ENCODE peak calls at places on chromosomes 12 and 14, in seven cellular contexts. L is pancreas; S is astrocyte; O is mesenchymal stem cell; B is fibroblast of lung; Q is tibial nerve; D is CD8-positive, alpha-beta T cell. N is an unnamed sample.
A peak's percentile ranks its signal among the peaks of the same experiment; 100 is the strongest.

GRCh38 chr14:59969319-59969718 is 49.4 kb downstream of the LRRC9 start:
- DNase-seq in S (peak; percentile 22), L (no peak), D (no peak), Q (no peak), O (peak; percentile 67), B (peak; percentile 76), N (peak; percentile 28)

GRCh38 chr12:64066776-64067175 is 155.3 kb downstream of the KICS2 start:
- DNase-seq in S (no peak), O (no peak), B (no peak), Q (no peak), D (no peak), L (no peak), N (no peak)

GRCh38 chr12:91778938-91779400 is 366.7 kb downstream of the BTG1 start:
- DNase-seq in O (peak; percentile 93), Q (no peak), S (peak; percentile 91), D (no peak), L (no peak), B (peak; percentile 83), N (peak; percentile 54)

GRCh38 chr14:101469382-101470251 is 91.7 kb upstream of the DIO3 start:
- DNase-seq in D (no peak), Q (no peak), L (no peak), O (no peak), B (no peak), S (no peak), N (no peak)

GRCh38 chr12:124026755-124027745 is 54.0 kb downstream of the ZNF664 start:
- DNase-seq in B (peak; percentile 40), S (peak; percentile 44), Q (no peak), O (peak; percentile 92), L (no peak), D (no peak), N (peak; percentile 63)

GRCh38 chr12:10301103-10301502 is 6.6 kb upstream of the KLRD1 start:
- DNase-seq in Q (no peak), B (no peak), S (peak; percentile 59), L (no peak), O (peak; percentile 51), D (no peak), N (no peak)

GRCh38 chr14:89252887-89253532 is 164.0 kb downstream of the FOXN3 start:
- DNase-seq in B (peak; percentile 28), D (no peak), S (no peak), Q (no peak), O (no peak), L (no peak), N (no peak)

GRCh38 chr14:61609143-61609851 is 86.0 kb upstream of the HIF1A start:
- DNase-seq in Q (no peak), B (peak; percentile 64), D (no peak), S (peak; percentile 75), L (no peak), O (peak; percentile 70), N (peak; percentile 81)

GRCh38 chr12:117226505-117226904 is 36.2 kb upstream of the FBXO21 start:
- DNase-seq in Q (no peak), O (no peak), B (no peak), D (no peak), L (no peak), S (no peak), N (no peak)

GRCh38 chr14:52596320-52596719 is 43.7 kb downstream of the GPR137C start:
- DNase-seq in L (no peak), O (no peak), D (no peak), Q (no peak), B (no peak), S (no peak), N (no peak)

GRCh38 chr14:62030387-62030786 is 268.2 kb downstream of the SNAPC1 start:
- DNase-seq in B (no peak), D (no peak), L (no peak), O (no peak), Q (no peak), S (no peak), N (no peak)

GRCh38 chr12:52903285-52903854 is 1.5 kb downstream of the KRT8 start:
- DNase-seq in O (peak; percentile 91), D (peak; percentile 17), Q (peak; percentile 17), L (peak; percentile 77), S (peak; percentile 75), B (peak; percentile 81), N (peak; percentile 55)

GRCh38 chr12:115388139-115388538 is 704.2 kb upstream of the TBX3 start:
- DNase-seq in L (no peak), B (no peak), Q (no peak), D (no peak), O (no peak), S (no peak), N (no peak)

GRCh38 chr12:48828841-48829575 is 10.7 kb downstream of the CACNB3 start:
- DNase-seq in B (no peak), L (no peak), O (no peak), D (no peak), S (no peak), Q (no peak), N (no peak)

GRCh38 chr14:33404054-33404453 is 465.4 kb downstream of the NPAS3 start:
- DNase-seq in O (peak; percentile 84), Q (no peak), B (peak; percentile 51), D (no peak), L (no peak), S (peak; percentile 96), N (peak; percentile 2)

GRCh38 chr12:109423392-109423791 is 53.7 kb downstream of the KCTD10 start:
- DNase-seq in B (no peak), O (no peak), Q (no peak), D (no peak), S (no peak), L (no peak), N (no peak)

GRCh38 chr12:27064397-27065342 is 17.7 kb downstream of the C12orf71 start:
- DNase-seq in B (no peak), S (no peak), D (no peak), L (no peak), Q (no peak), O (no peak), N (no peak)

GRCh38 chr12:87801860-87802720 is 227.1 kb downstream of the C12orf50 start:
- DNase-seq in D (no peak), B (peak; percentile 51), S (peak; percentile 41), O (no peak), L (no peak), Q (no peak), N (peak; percentile 20)

GRCh38 chr14:104590240-104590965 is 10.8 kb downstream of the C14orf180 start:
- DNase-seq in D (no peak), L (no peak), O (no peak), S (no peak), Q (no peak), B (no peak), N (no peak)
- H3K4me3 ChIP-seq in D (no peak overlapping the region), L (no peak overlapping the region), O (no peak overlapping the region), S (no peak overlapping the region), Q (no peak overlapping the region), B (no peak overlapping the region), N (no peak overlapping the region)

DNA sequence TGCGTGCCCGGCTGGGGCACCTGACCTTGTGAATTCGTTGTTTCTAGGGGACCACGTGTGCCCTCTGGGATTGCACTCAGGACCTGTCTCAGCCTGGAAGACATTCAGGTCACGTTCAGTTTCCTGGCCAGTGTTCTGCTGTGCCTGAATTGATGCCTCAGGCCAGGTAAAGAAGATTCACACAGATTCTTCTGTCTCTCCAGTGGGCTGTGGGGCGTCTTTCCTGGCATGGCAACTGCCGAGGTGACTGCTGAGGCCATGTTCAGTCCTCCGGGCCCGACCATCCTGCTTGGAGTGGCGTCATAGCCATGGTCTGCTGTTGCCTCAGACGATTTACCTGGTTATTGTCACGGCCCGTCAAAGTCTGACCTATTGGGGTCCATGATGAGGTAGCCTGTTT is 13.5 kb downstream of the ZNF605 start:
- DNase-seq in S (no peak), D (no peak), O (no peak), L (no peak), Q (no peak), B (no peak), N (no peak)
- H3K9me3 ChIP-seq in S (peaks cover 43% of the 10 kb centered on the region), D (peaks cover 17% of the 10 kb centered on the region), O (peaks cover 82% of the 10 kb centered on the region), L (peaks cover 4% of the 10 kb centered on the region), Q (peaks cover 65% of the 10 kb centered on the region), B (peaks cover 9% of the 10 kb centered on the region), N (peaks cover 7% of the 10 kb centered on the region)

DNA sequence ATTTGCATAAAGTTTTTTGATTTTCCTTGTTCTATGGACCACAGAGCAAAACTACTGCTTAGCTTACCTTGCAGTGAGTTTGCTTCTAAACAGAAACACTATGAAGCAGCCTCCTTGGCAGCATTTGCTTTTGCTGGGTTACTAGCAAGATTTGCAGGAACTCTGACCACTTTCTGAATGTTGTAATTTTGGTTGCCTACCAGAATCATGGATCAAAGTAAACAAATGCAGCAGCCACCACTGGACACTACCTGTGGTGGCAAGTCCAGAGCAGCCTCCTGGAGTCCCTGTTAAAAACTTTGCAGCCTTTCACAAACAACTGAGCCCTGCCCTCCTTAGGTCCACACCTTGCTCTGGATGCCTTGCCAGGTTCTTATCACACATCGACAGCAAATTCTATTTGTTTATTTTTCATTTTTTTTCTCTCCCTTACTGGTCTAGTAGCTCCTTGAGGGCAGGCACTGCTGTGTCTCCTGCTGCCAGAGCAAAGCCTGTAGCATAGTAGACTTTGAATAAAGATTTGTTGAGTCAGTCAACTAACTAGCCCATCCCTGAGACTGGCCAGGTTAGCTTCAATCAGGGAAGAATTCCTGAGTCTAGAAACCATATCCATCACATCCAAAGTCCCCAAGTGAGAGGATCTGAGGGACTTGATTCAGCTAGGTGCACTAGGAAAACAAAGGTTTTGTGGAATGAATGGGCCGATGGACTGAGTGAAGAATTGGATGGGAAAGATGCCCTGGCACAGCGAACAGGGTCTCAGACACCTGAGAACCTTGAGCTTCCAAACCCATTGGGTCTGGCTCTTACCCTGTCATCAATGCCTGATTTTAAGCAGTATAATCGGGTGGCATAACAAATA is 5.7 kb downstream of the TTC6 start:
- DNase-seq in Q (no peak), D (no peak), S (no peak), B (no peak), O (no peak), L (no peak), N (no peak)
- H3K27me3 ChIP-seq in Q (no peaks in the 10 kb centered on the region), D (peaks cover 39% of the 10 kb centered on the region), S (peaks cover 98% of the 10 kb centered on the region), B (peaks cover 84% of the 10 kb centered on the region), O (peaks cover 100% of the 10 kb centered on the region), L (peaks cover 8% of the 10 kb centered on the region), N (peaks cover 6% of the 10 kb centered on the region)

GRCh38 chr14:20680363-20680762 is 4.0 kb upstream of the RNASE4 start:
- DNase-seq in L (no peak), D (no peak), O (no peak), S (no peak), Q (no peak), B (no peak), N (no peak)
- H3K4me3 ChIP-seq in L (no peak overlapping the region), D (no peak overlapping the region), O (no peak overlapping the region), S (no peak overlapping the region), Q (no peak overlapping the region), B (no peak overlapping the region), N (no peak overlapping the region)

DNA sequence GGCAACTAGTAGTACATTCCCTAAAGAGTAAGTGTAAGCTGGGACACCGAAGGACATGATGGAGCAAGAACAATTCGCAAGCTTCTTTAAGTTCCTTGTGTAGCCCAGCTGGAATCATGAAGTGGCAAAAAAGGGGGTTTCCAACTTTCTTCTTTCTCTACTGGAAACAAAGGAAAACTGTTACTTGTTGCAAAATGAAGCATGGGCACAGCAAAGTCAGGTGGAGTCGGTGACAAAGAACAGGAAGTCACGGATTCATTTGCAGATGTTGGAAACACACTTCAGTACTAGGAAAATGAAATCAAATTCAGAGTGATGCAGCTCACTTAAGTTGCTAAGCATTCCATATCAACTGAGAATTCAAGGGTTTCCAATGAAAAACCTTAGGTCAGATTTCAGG is 706.9 kb upstream of the STXBP6 start:
- DNase-seq in O (no peak), D (no peak), S (no peak), L (no peak), B (no peak), Q (no peak), N (no peak)
- H3K9me3 ChIP-seq in O (no peaks in the 10 kb centered on the region), D (no peaks in the 10 kb centered on the region), S (peaks cover 2% of the 10 kb centered on the region), L (no peaks in the 10 kb centered on the region), B (no peaks in the 10 kb centered on the region), Q (no peaks in the 10 kb centered on the region), N (no peaks in the 10 kb centered on the region)